ENCODE peak calls at places on chromosome 17, in four cellular contexts. One of them, this sample, is unnamed.

GRCh38 chr17:7177954-7178477 is 1.2 kb downstream of the ASGR1 start:
- DNase-seq in IMR-90: peak; percentile 71
- DNase-seq in A549: no peak
- DNase-seq in GM12878: no peak
- DNase-seq in this sample: no peak

GRCh38 chr17:42422958-42423712 is at the start of gene CAVIN1:
- DNase-seq in IMR-90: peak; percentile 98
- DNase-seq in A549: peak; percentile 97
- DNase-seq in GM12878: no peak
- DNase-seq in this sample: peak; percentile 85

GRCh38 chr17:35748323-35748960 is 4.6 kb downstream of the GAS2L2 start:
- DNase-seq in IMR-90: no peak
- DNase-seq in A549: no peak
- DNase-seq in GM12878: no peak
- DNase-seq in this sample: no peak

GRCh38 chr17:71769850-71770249 is 351.0 kb upstream of the SOX9 start:
- DNase-seq in IMR-90: no peak
- DNase-seq in A549: no peak
- DNase-seq in GM12878: no peak
- DNase-seq in this sample: no peak

GRCh38 chr17:44708401-44709263 is at the start of gene DBF4B:
- DNase-seq in IMR-90: peak; percentile 92
- DNase-seq in A549: peak; percentile 95
- DNase-seq in GM12878: peak; percentile 78
- DNase-seq in this sample: peak; percentile 88

GRCh38 chr17:71329310-71330098 is 791.3 kb upstream of the SOX9 start:
- DNase-seq in IMR-90: no peak
- DNase-seq in A549: no peak
- DNase-seq in GM12878: no peak
- DNase-seq in this sample: no peak

GRCh38 chr17:48755346-48755745 is 26.8 kb upstream of the HOXB13 start:
- DNase-seq in IMR-90: no peak
- DNase-seq in A549: no peak
- DNase-seq in GM12878: no peak
- DNase-seq in this sample: no peak

GRCh38 chr17:71975331-71975801 is 145.5 kb upstream of the SOX9 start:
- DNase-seq in IMR-90: peak; percentile 42
- DNase-seq in A549: no peak
- DNase-seq in GM12878: no peak
- DNase-seq in this sample: no peak

GRCh38 chr17:14211778-14212177 is 24.9 kb downstream of the CDRT15 start:
- DNase-seq in IMR-90: no peak
- DNase-seq in A549: no peak
- DNase-seq in GM12878: no peak
- DNase-seq in this sample: no peak

GRCh38 chr17:82848022-82848592 is 8.3 kb upstream of the ZNF750 start:
- DNase-seq in IMR-90: peak; percentile 79
- DNase-seq in A549: no peak
- DNase-seq in GM12878: no peak
- DNase-seq in this sample: no peak

GRCh38 chr17:21419299-21420239 is 43.4 kb downstream of the KCNJ12 start:
- DNase-seq in IMR-90: no peak
- DNase-seq in A549: no peak
- DNase-seq in GM12878: no peak
- DNase-seq in this sample: no peak

GRCh38 chr17:600576-601301 is 113.9 kb downstream of the VPS53 start:
- DNase-seq in IMR-90: peak; percentile 43
- DNase-seq in A549: no peak
- DNase-seq in GM12878: no peak
- DNase-seq in this sample: no peak

GRCh38 chr17:10126554-10127493 is 71.6 kb downstream of the GAS7 start:
- DNase-seq in IMR-90: peak; percentile 88
- DNase-seq in A549: no peak
- DNase-seq in GM12878: no peak
- DNase-seq in this sample: no peak

GRCh38 chr17:10130263-10130662 is 68.1 kb downstream of the GAS7 start:
- DNase-seq in IMR-90: peak; percentile 44
- DNase-seq in A549: no peak
- DNase-seq in GM12878: no peak
- DNase-seq in this sample: no peak

GRCh38 chr17:10125761-10126553 is 72.4 kb downstream of the GAS7 start:
- DNase-seq in IMR-90: peak; percentile 49
- DNase-seq in A549: no peak
- DNase-seq in GM12878: no peak
- DNase-seq in this sample: no peak

GRCh38 chr17:10130733-10131132 is 67.7 kb downstream of the GAS7 start:
- DNase-seq in IMR-90: peak; percentile 42
- DNase-seq in A549: no peak
- DNase-seq in GM12878: no peak
- DNase-seq in this sample: no peak

GRCh38 chr17:10127819-10128375 is 70.5 kb downstream of the GAS7 start:
- DNase-seq in IMR-90: peak; percentile 99
- DNase-seq in A549: no peak
- DNase-seq in GM12878: no peak
- DNase-seq in this sample: no peak
- TF ChIP-seq CEBPB in IMR-90: no peak
- TF ChIP-seq CEBPB in A549: no peak
- TF ChIP-seq CEBPB in GM12878: no peak
- TF ChIP-seq CEBPB in this sample: no peak

GRCh38 chr17:74380086-74380958 is 13.0 kb downstream of the GPR142 start:
- DNase-seq in IMR-90: no peak
- DNase-seq in A549: peak; percentile 44
- DNase-seq in GM12878: no peak
- DNase-seq in this sample: peak; percentile 54
- TF ChIP-seq RAD21 in IMR-90: no peak
- TF ChIP-seq RAD21 in A549: peak; percentile 18
- TF ChIP-seq RAD21 in GM12878: no peak
- TF ChIP-seq RAD21 in this sample: peak; percentile 71

GRCh38 chr17:81563861-81564586 is 11.9 kb upstream of the FAAP100 start:
- DNase-seq in IMR-90: peak; percentile 64
- DNase-seq in A549: peak; percentile 76
- DNase-seq in GM12878: no peak
- DNase-seq in this sample: no peak

GRCh38 chr17:81567191-81567590 is 15.0 kb upstream of the FAAP100 start:
- DNase-seq in IMR-90: no peak
- DNase-seq in A549: no peak
- DNase-seq in GM12878: no peak
- DNase-seq in this sample: no peak

GRCh38 chr17:81564778-81565177 is 12.6 kb upstream of the FAAP100 start:
- DNase-seq in IMR-90: no peak
- DNase-seq in A549: no peak
- DNase-seq in GM12878: no peak
- DNase-seq in this sample: no peak

GRCh38 chr17:81566461-81567126 is 14.4 kb upstream of the FAAP100 start:
- DNase-seq in IMR-90: peak; percentile 93
- DNase-seq in A549: peak; percentile 89
- DNase-seq in GM12878: no peak
- DNase-seq in this sample: peak; percentile 41

GRCh38 chr17:81565231-81565630 is 13.1 kb upstream of the FAAP100 start:
- DNase-seq in IMR-90: no peak
- DNase-seq in A549: no peak
- DNase-seq in GM12878: no peak
- DNase-seq in this sample: no peak
- H3K4me1 ChIP-seq in IMR-90: peaks cover 32% of the 10 kb centered on the region
- H3K4me1 ChIP-seq in A549: peaks cover 83% of the 10 kb centered on the region
- H3K4me1 ChIP-seq in GM12878: peaks cover 20% of the 10 kb centered on the region
- H3K4me1 ChIP-seq in this sample: peaks cover 24% of the 10 kb centered on the region

DNA sequence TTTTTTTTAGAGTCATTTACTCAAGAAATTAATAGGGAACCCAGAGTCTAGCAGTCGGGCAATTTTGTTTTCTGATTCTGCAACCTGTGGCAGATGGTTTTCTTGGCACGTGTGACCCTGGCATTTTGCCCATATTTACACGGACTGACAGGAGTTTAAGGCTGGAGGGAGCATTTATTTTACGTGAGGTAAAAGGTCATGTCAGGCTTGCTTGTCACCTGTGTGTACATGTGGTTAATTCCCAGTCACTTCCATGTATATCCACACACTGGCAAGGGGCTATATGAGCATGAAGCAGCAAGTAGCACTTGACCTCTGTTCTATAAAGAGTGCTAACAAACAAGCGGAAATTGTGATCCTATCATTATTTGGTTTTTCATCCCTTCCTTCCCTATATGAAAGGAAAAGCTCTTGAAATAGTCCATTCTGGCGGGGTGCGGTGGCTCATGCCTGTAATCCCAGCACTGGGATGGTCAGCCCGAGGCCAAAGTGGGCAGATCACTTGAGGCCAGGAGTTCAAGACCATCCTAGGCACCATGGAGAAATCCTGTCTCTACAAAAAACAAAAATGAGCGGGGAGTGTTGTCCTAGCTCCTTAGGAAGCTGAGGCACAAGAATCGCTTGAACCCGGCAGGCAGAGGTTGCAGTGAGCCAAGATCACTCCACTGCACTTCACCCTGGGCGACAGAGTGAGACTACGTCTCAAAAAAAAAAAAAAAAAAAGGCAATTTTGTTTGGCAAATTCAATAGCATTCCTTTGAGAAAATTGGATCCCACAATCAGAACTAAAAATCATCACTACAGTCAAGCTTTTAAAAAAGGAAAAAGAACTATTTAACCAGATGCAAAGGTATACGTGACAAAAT is 2.1 kb downstream of the SPAG9 start:
- DNase-seq in IMR-90: no peak
- DNase-seq in A549: peak; percentile 45
- DNase-seq in GM12878: no peak
- DNase-seq in this sample: no peak
- TF ChIP-seq CEBPB in IMR-90: no peak
- TF ChIP-seq CEBPB in A549: no peak
- TF ChIP-seq CEBPB in GM12878: no peak
- TF ChIP-seq CEBPB in this sample: no peak

GRCh38 chr17:63956296-63956920 is 16.3 kb downstream of the SCN4A start:
- DNase-seq in IMR-90: peak; percentile 74
- DNase-seq in A549: no peak
- DNase-seq in GM12878: no peak
- DNase-seq in this sample: no peak
- TF ChIP-seq RAD21 in IMR-90: no peak
- TF ChIP-seq RAD21 in A549: no peak
- TF ChIP-seq RAD21 in GM12878: no peak
- TF ChIP-seq RAD21 in this sample: no peak